ENCODE peak calls at places on chromosome 11, in four cellular contexts. N is OCI-LY7, W is SK-N-SH, I is GM23248. O is an unnamed sample.

GRCh38 chr11:122146475-122146874 is 30.5 kb upstream of the BLID start:
- DNase-seq in W (no peak), N (no peak), I (peak; percentile 71), O (peak; percentile 22)

GRCh38 chr11:48063424-48063978 is 83.1 kb downstream of the PTPRJ start:
- DNase-seq in I (peak; percentile 96), N (no peak), W (no peak), O (peak; percentile 94)

GRCh38 chr11:117819096-117820040 is 5.2 kb downstream of the FXYD2 start:
- DNase-seq in W (peak; percentile 74), I (peak; percentile 61), N (peak; percentile 35), O (peak; percentile 91)

GRCh38 chr11:129960216-129961214 is 42.1 kb downstream of the PRDM10 start:
- DNase-seq in W (no peak), I (peak; percentile 92), N (peak; percentile 47), O (peak; percentile 92)

GRCh38 chr11:126492331-126492730 is 136.8 kb downstream of the ST3GAL4 start:
- DNase-seq in W (no peak), I (no peak), N (no peak), O (no peak)

GRCh38 chr11:35393093-35393492 is 26.3 kb downstream of the SLC1A2 start:
- DNase-seq in W (peak; percentile 42), I (no peak), N (no peak), O (no peak)

GRCh38 chr11:131977854-131978253 is 607.4 kb downstream of the NTM start:
- DNase-seq in W (no peak), I (peak; percentile 67), N (no peak), O (peak; percentile 79)

GRCh38 chr11:75262961-75263852 is 22.6 kb downstream of the TPBGL start:
- DNase-seq in W (no peak), I (no peak), N (no peak), O (peak; percentile 42)

GRCh38 chr11:35488117-35488516 is 37.3 kb downstream of the PAMR1 start:
- DNase-seq in N (no peak), W (no peak), I (peak; percentile 44), O (no peak)

GRCh38 chr11:79314906-79315689 is 125.7 kb downstream of the TENM4 start:
- DNase-seq in W (no peak), N (no peak), I (peak; percentile 14), O (no peak)

GRCh38 chr11:45872513-45873356 is 12.7 kb upstream of the MAPK8IP1 start:
- DNase-seq in N (peak; percentile 55), I (peak; percentile 93), W (peak; percentile 88), O (peak; percentile 98)

GRCh38 chr11:122796128-122796717 is 42.1 kb upstream of the CRTAM start:
- DNase-seq in N (peak; percentile 34), I (peak; percentile 60), W (peak; percentile 43), O (no peak)

GRCh38 chr11:117840881-117841581 is 16.5 kb upstream of the FXYD2 start:
- DNase-seq in W (no peak), I (no peak), N (no peak), O (peak; percentile 41)

GRCh38 chr11:62433553-62434301 is 14.9 kb downstream of the SCGB1A1 start:
- DNase-seq in N (no peak), I (no peak), W (no peak), O (no peak)

GRCh38 chr11:19307498-19307897 is 66.8 kb upstream of the E2F8 start:
- DNase-seq in I (no peak), W (no peak), N (no peak), O (no peak)

GRCh38 chr11:74316772-74317505 is 5.5 kb upstream of the P4HA3 start:
- DNase-seq in W (no peak), N (no peak), I (peak; percentile 78), O (peak; percentile 77)

GRCh38 chr11:47216141-47216798 is 1.5 kb downstream of the DDB2 start:
- DNase-seq in I (peak; percentile 96), N (peak; percentile 76), W (peak; percentile 72), O (peak; percentile 92)

GRCh38 chr11:133529807-133530500 is 2.3 kb downstream of the OPCML start:
- DNase-seq in W (no peak), N (no peak), I (no peak), O (no peak)

GRCh38 chr11:69476715-69477025 is 4.8 kb upstream of the LINC01488 start:
- DNase-seq in W (no peak), I (no peak), N (no peak), O (peak; percentile 75)

GRCh38 chr11:46521947-46522681 is 71.7 kb downstream of the AMBRA1 start:
- DNase-seq in W (no peak), N (no peak), I (peak; percentile 36), O (peak; percentile 78)

GRCh38 chr11:15558513-15559181 is 443.9 kb downstream of the INSC start:
- DNase-seq in I (no peak), N (no peak), W (no peak), O (peak; percentile 52)

GRCh38 chr11:36817336-36817965 is 219.4 kb upstream of the RAG2 start:
- DNase-seq in I (peak; percentile 40), N (no peak), W (no peak), O (peak; percentile 14)

GRCh38 chr11:10076458-10077141 is 217.4 kb downstream of the SBF2 start:
- DNase-seq in I (peak; percentile 24), N (peak; percentile 65), W (no peak), O (peak; percentile 71)

GRCh38 chr11:65426839-65427690 is 4.5 kb downstream of the NEAT1 start:
- DNase-seq in N (peak; percentile 50), I (peak; percentile 91), W (no peak), O (no peak)

GRCh38 chr11:86486261-86487030 is 111.8 kb downstream of the CCDC81 start:
- DNase-seq in W (no peak), N (no peak), I (no peak), O (no peak)

GRCh38 chr11:83836883-83837654 is 550.9 kb upstream of the CCDC90B start:
- DNase-seq in N (peak; percentile 41), W (peak; percentile 69), I (peak; percentile 74), O (peak; percentile 88)

GRCh38 chr11:104905271-104905670 is 7.0 kb upstream of the CASP12 start:
- DNase-seq in I (no peak), W (no peak), N (no peak), O (no peak)

GRCh38 chr11:108958446-108959123 is 293.7 kb downstream of the DDX10 start:
- DNase-seq in I (peak; percentile 58), N (no peak), W (peak; percentile 52), O (peak; percentile 53)

GRCh38 chr11:108959874-108960273 is 295.0 kb downstream of the DDX10 start:
- DNase-seq in I (no peak), N (no peak), W (no peak), O (peak; percentile 51)

GRCh38 chr11:108959124-108959761 is 294.4 kb downstream of the DDX10 start:
- DNase-seq in N (no peak), W (peak; percentile 36), I (peak; percentile 15), O (no peak)

GRCh38 chr11:108961095-108961494 is 296.2 kb downstream of the DDX10 start:
- DNase-seq in I (no peak), W (no peak), N (no peak), O (no peak)

GRCh38 chr11:108960498-108960897 is 295.6 kb downstream of the DDX10 start:
- DNase-seq in I (peak; percentile 27), W (no peak), N (no peak), O (no peak)
- H2AFZ ChIP-seq in I (no peak overlapping the region), W (peak overlapping the region; percentile 48), N (no peak overlapping the region), O (peak overlapping the region; percentile 83)

DNA sequence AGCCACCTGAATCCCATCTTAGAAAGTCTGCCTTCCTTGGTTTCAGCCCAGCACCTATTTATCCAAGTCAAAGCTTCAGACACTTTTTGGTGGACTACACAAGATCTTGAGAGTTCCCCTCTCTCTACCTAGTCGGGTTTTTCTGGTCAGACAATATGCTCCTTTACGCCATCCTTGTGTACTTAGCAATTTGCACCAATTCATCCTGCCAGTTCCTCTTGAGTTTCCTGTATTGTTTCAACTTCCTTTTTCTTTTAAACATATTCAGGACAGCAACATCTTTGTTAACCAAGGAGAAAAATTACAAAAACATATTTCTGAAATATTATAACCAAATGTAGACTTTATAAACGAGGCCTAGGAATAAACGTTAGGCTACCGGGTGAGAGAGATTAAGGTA is 368.2 kb upstream of the CADM1 start:
- DNase-seq in I (no peak), W (no peak), N (peak; percentile 48), O (no peak)
- H3K4me3 ChIP-seq in I (no peak overlapping the region), W (no peak overlapping the region), N (peak overlapping the region; percentile 51), O (no peak overlapping the region)

GRCh38 chr11:116255234-116255953 is 517.4 kb downstream of the BUD13 start:
- DNase-seq in I (no peak), W (peak; percentile 41), N (no peak), O (no peak)
- H3K4me2 ChIP-seq in I (no peak overlapping the region), W (no peak overlapping the region), N (no peak overlapping the region), O (no peak overlapping the region)

DNA sequence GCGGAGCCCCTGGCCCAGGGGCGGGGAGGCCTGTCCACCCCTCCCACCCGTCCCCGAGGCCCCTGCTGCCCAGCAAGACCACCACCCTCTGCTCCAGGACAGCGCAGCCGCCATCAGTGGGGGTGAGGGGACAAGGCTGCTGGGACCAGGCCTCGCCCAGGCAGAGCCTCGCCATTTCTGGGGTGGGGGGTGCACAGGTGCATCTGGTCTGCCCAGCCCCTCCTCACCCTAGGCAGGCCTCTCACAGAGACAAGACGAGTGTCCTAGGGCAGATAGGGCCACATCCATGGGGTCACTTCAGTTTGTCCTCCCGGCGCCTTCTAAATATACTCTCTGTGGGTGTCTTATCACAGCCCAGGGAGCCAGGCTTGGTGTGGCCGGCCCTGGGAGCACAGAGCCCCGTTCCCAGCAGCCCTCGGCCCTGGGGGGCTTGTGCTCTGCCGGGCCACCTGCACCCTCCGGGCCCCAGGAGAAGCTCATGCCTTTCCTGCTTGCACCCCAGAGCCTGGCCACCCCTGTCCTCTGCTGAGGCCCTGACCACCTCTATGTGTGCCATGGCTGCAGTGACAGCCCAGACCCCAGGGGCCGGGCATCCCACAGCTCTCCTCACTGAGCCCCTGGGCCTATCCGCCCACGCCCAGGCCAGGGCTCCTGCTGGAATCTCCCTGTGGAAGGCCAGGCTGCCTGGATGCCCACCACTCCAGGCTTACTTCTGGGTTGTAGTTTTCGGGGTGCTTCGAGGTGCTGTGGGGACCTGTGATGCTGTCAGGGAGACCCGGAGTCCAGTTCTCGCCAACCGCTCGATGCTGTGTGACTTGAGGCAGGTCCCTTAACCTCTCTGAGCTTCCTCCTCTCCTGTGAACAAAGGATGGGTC is 70.8 kb downstream of the KCNQ1 start:
- DNase-seq in N (no peak), I (no peak), W (peak; percentile 15), O (peak; percentile 68)
- H2AFZ ChIP-seq in N (no peak overlapping the region), I (no peak overlapping the region), W (no peak overlapping the region), O (no peak overlapping the region)

GRCh38 chr11:128696930-128697329 is 3.1 kb downstream of the FLI1 start:
- DNase-seq in N (no peak), I (no peak), W (no peak), O (no peak)
- H3K4me3 ChIP-seq in N (peak overlapping the region; percentile 5), I (no peak overlapping the region), W (no peak overlapping the region), O (no peak overlapping the region)

DNA sequence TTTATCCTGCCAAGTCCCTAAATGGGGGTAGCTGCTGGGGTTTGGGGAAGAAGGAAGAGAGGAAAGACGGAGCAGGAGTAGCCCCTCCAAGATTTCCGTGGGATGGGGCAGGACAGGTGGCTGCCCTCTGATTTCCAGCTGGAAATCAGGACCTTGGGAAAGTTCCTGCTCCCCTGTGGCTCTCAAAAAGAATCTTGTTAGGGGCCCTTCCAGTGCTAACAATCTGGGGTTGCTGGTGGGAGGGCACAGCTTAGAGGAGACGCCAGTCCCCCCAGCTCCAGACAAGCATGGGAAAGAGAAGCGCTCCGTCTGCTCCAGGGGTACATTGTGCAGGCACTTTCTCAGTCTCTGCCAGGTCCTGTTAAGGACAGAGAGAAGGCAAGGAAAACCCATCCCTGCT is 3.0 kb upstream of the CLCF1 start:
- DNase-seq in N (no peak), I (no peak), W (no peak), O (peak; percentile 13)
- H3K4me2 ChIP-seq in N (no peak overlapping the region), I (no peak overlapping the region), W (peak overlapping the region; percentile 73), O (no peak overlapping the region)

GRCh38 chr11:12161137-12161536 is 50.7 kb downstream of the MICAL2 start:
- DNase-seq in N (no peak), W (no peak), I (no peak), O (no peak)
- H2AFZ ChIP-seq in N (no peak overlapping the region), W (no peak overlapping the region), I (no peak overlapping the region), O (no peak overlapping the region)

O was measured in osteoblast.